ENCODE peak calls at places on chromosomes 6 and 20, in nine cellular contexts. S is non-pigmented ciliary epithelial cell; M is T-helper 2 cell; H is activated T-helper 1 cell treated with anti-CD3 and anti-CD28 coated beads, Interleukin-12 subunit alpha, Interleukin-12 subunit beta, Interleukin-2, Interleukin-4 antibody, amounts not matched to agents 30 ng/mL and 10 ng/mL and 1 ng/mL, durations not matched to agents 14 hours and 24 hours and 36 hours; O is foreskin fibroblast; G is NCI-H510A; T is Panc1; X is AG08396; P is brain microvascular endothelial cell. Z is an unnamed sample.

GRCh38 chr6:161198176-161198575 is 75.7 kb downstream of the AGPAT4 start:
- DNase-seq in S (no peak), M (no peak), H (no peak), O (peak), G (no peak), T (no peak), X (no peak), P (no peak), Z (no peak)

GRCh38 chr20:50558483-50558925 is 48.3 kb downstream of the PTPN1 start:
- DNase-seq in S (peak), M (no peak), H (no peak), O (no peak), G (no peak), T (no peak), X (no peak), P (peak), Z (no peak)

GRCh38 chr6:106591111-106591825 is 38.0 kb downstream of the RTN4IP1 start:
- DNase-seq in S (peak), M (no peak), H (no peak), O (peak), G (no peak), T (no peak), X (peak), P (peak), Z (no peak)

GRCh38 chr6:26500102-26500501 is at the start of gene BTN1A1:
- DNase-seq in S (no peak), M (no peak), H (no peak), O (no peak), G (no peak), T (no peak), X (no peak), P (no peak), Z (no peak)

GRCh38 chr6:19569563-19569962 is 267.6 kb upstream of the ID4 start:
- DNase-seq in S (no peak), M (no peak), H (no peak), O (no peak), G (no peak), T (no peak), X (no peak), P (no peak), Z (no peak)

GRCh38 chr20:32681175-32682084 is 7.7 kb upstream of the C20orf203 start:
- DNase-seq in S (no peak), M (no peak), H (no peak), O (no peak), G (peak), T (no peak), X (no peak), P (no peak), Z (no peak)

GRCh38 chr20:46285072-46285471 is 23.2 kb downstream of the CDH22 start:
- DNase-seq in S (no peak), M (no peak), H (no peak), O (no peak), G (no peak), T (no peak), X (no peak), P (no peak), Z (no peak)

GRCh38 chr20:58714923-58715708 is 22.5 kb downstream of the NPEPL1 start:
- DNase-seq in S (no peak), M (no peak), H (no peak), O (no peak), G (no peak), T (no peak), X (peak), P (no peak), Z (no peak)

GRCh38 chr20:50017576-50018248 is 34.9 kb downstream of the SNAI1 start:
- DNase-seq in S (no peak), M (no peak), H (no peak), O (no peak), G (no peak), T (no peak), X (no peak), P (no peak), Z (no peak)

GRCh38 chr6:16190214-16190613 is 48.2 kb upstream of the GMPR start:
- DNase-seq in S (no peak), M (no peak), H (no peak), O (no peak), G (no peak), T (no peak), X (no peak), P (no peak), Z (no peak)

GRCh38 chr6:133805876-133806275 is 83.0 kb upstream of the TCF21 start:
- DNase-seq in S (no peak), M (no peak), H (no peak), O (no peak), G (no peak), T (no peak), X (no peak), P (no peak), Z (no peak)

GRCh38 chr6:41504526-41505021 is 41.6 kb upstream of the FOXP4 start:
- DNase-seq in S (no peak), M (no peak), H (no peak), O (no peak), G (no peak), T (no peak), X (peak), P (peak), Z (no peak)

GRCh38 chr6:37920667-37921066 is 101.1 kb downstream of the ZFAND3 start:
- DNase-seq in S (no peak), M (no peak), H (no peak), O (no peak), G (peak), T (peak), X (no peak), P (no peak), Z (no peak)

GRCh38 chr6:56868687-56869086 is 86.2 kb upstream of the BEND6 start:
- DNase-seq in S (peak), M (no peak), H (no peak), O (peak), G (no peak), T (no peak), X (no peak), P (peak), Z (no peak)

GRCh38 chr6:36968266-36968977 is 13.9 kb downstream of the PI16 start:
- DNase-seq in S (no peak), M (no peak), H (no peak), O (no peak), G (no peak), T (no peak), X (no peak), P (no peak), Z (no peak)

GRCh38 chr20:43859994-43860393 is 54.7 kb upstream of the TOX2 start:
- DNase-seq in S (no peak), M (no peak), H (no peak), O (no peak), G (no peak), T (no peak), X (no peak), P (no peak), Z (no peak)

GRCh38 chr6:166527849-166528248 is 58.6 kb downstream of the RAMACL start:
- DNase-seq in S (no peak), M (no peak), H (no peak), O (no peak), G (no peak), T (no peak), X (no peak), P (no peak), Z (no peak)

GRCh38 chr6:36098920-36099647 is 31.2 kb upstream of the MAPK13 start:
- DNase-seq in S (no peak), M (no peak), H (no peak), O (no peak), G (no peak), T (no peak), X (no peak), P (no peak), Z (no peak)

GRCh38 chr6:43127180-43127579 is 43.9 kb upstream of the SRF start:
- DNase-seq in S (no peak), M (no peak), H (no peak), O (no peak), G (no peak), T (no peak), X (no peak), P (no peak), Z (no peak)

GRCh38 chr20:40686893-40687292 is 2.1 kb downstream of the MAFB start:
- DNase-seq in S (no peak), M (no peak), H (no peak), O (no peak), G (no peak), T (no peak), X (no peak), P (no peak), Z (no peak)

GRCh38 chr6:137699036-137699683 is 167.9 kb upstream of the TNFAIP3 start:
- DNase-seq in S (no peak), M (no peak), H (no peak), O (peak), G (no peak), T (no peak), X (no peak), P (no peak), Z (no peak)

GRCh38 chr6:111993342-111993741 is 60.6 kb upstream of the CCN6 start:
- DNase-seq in S (no peak), M (no peak), H (no peak), O (no peak), G (no peak), T (no peak), X (no peak), P (no peak), Z (no peak)

GRCh38 chr6:150471276-150471675 is 102.5 kb downstream of the IYD start:
- DNase-seq in S (no peak), M (no peak), H (no peak), O (no peak), G (no peak), T (no peak), X (no peak), P (no peak), Z (no peak)

GRCh38 chr6:34917626-34918285 is 28.7 kb downstream of the ANKS1A start:
- DNase-seq in S (no peak), M (no peak), H (no peak), O (no peak), G (no peak), T (no peak), X (no peak), P (no peak), Z (no peak)

Z was measured in NCI-H460.